ENCODE peak calls at places on chromosomes 16 and 17, in seven cellular contexts. G, N, W, M, D, F and T are unnamed samples.

GRCh38 chr16:84503751-84504395 is 586 bp downstream of the MEAK7 start:
- DNase-seq in D (no peak), N (no peak), M (no peak), W (no peak), G (no peak), F (no peak), T (no peak)

GRCh38 chr17:37079735-37080134 is 131.0 kb downstream of the AATF start:
- DNase-seq in W (no peak), G (no peak), D (no peak), N (no peak), M (no peak), F (peak), T (no peak)

GRCh38 chr17:74305865-74306654 is 20.0 kb upstream of the KIF19 start:
- DNase-seq in N (no peak), W (no peak), G (no peak), D (no peak), F (no peak), M (no peak), T (peak)

GRCh38 chr16:82138478-82139285 is 31.3 kb downstream of the MPHOSPH6 start:
- DNase-seq in D (no peak), G (no peak), F (no peak), M (no peak), N (no peak), W (no peak), T (no peak)

GRCh38 chr16:72950669-72951068 is 97.3 kb downstream of the ZFHX3 start:
- DNase-seq in W (no peak), F (no peak), D (no peak), N (no peak), M (no peak), G (no peak), T (no peak)

GRCh38 chr16:88770459-88771293 is 14.3 kb downstream of the PIEZO1 start:
- DNase-seq in M (peak), W (no peak), G (peak), D (peak), F (peak), N (peak), T (no peak)

GRCh38 chr17:83051423-83052240 is 27.8 kb upstream of the METRNL start:
- DNase-seq in N (peak), F (peak), M (peak), G (peak), D (peak), W (peak), T (peak)

GRCh38 chr16:87945351-87946042 is 5.7 kb upstream of the BANP start:
- DNase-seq in N (no peak), W (peak), G (peak), M (peak), F (peak), D (peak), T (peak)

GRCh38 chr17:48002208-48002919 is 31.5 kb downstream of the CDK5RAP3 start:
- DNase-seq in G (peak), W (no peak), D (no peak), M (no peak), F (peak), N (peak), T (peak)

GRCh38 chr17:53141280-53141679 is 681.4 kb upstream of the KIF2B start:
- DNase-seq in W (no peak), M (no peak), F (no peak), D (no peak), G (no peak), N (no peak), T (no peak)

GRCh38 chr17:16878547-16879100 is 93.3 kb downstream of the TNFRSF13B start:
- DNase-seq in F (no peak), N (no peak), M (no peak), D (no peak), G (no peak), W (no peak), T (no peak)

GRCh38 chr17:14753383-14753782 is 452.5 kb downstream of the HS3ST3B1 start:
- DNase-seq in F (no peak), M (no peak), N (no peak), D (no peak), G (no peak), W (no peak), T (no peak)

GRCh38 chr17:80259642-80260535 is 763 bp upstream of the RNF213 start:
- DNase-seq in F (peak), M (peak), G (peak), W (peak), N (peak), D (peak), T (peak)

GRCh38 chr17:27802962-27803680 is 2.8 kb upstream of the NOS2 start:
- DNase-seq in G (no peak), D (no peak), N (no peak), F (no peak), W (no peak), M (no peak), T (no peak)

GRCh38 chr17:35082073-35082657 is 18.7 kb upstream of the RFFL start:
- DNase-seq in G (peak), W (no peak), M (no peak), N (no peak), D (no peak), F (peak), T (peak)

GRCh38 chr16:58125781-58126335 is 3.3 kb downstream of the CFAP20 start:
- DNase-seq in G (no peak), D (no peak), F (no peak), W (no peak), N (no peak), M (no peak), T (no peak)

GRCh38 chr17:66306413-66306812 is 4.0 kb downstream of the PRKCA start:
- DNase-seq in M (no peak), G (no peak), N (no peak), D (no peak), F (no peak), W (no peak), T (no peak)

GRCh38 chr16:80280557-80280956 is 260.2 kb upstream of the DYNLRB2 start:
- DNase-seq in M (no peak), G (no peak), N (no peak), F (no peak), W (no peak), D (no peak), T (no peak)

DNA sequence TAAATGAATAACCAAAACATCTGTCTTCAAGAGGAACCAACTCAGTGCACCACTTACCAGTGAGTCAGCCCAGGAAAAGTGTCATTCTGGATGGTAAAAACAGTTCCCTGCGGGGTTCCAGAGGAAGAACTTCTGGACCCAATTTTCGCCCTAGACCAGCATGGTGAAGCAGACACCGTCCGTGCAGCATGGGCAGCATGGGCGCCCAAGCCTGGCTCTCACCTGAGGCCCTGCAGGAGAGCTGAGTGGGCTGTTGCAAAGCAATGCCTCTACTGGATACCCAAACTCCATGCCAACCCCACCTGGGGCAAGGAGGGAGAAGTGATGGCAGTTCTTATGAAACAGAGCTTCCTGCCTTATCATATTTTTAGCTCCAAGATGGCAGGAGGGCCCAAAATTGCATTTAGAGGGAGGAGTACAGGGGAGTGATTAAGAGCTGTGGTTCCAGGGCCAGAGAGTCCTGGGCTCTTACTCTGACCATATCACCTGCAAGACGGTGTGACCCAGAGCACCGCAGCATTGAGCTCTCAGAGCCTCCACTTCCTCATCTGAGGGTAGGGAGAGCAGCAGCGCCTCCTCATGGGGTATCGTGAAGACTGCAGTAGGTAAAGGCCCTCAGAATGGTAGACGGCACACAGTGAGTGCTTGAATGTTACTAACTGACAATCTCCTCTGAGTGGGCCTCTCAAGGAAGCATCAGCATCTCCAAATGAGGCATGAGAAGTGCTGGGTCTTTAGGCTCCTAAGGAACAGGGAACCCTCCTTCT is 16.6 kb upstream of the INPP5K start:
- DNase-seq in N (peak), F (no peak), G (peak), M (no peak), W (no peak), D (no peak), T (no peak)
- TF ChIP-seq CTCF in N (peak), F (peak), G (peak), M (peak), W (no peak), D (peak), T (peak)

DNA sequence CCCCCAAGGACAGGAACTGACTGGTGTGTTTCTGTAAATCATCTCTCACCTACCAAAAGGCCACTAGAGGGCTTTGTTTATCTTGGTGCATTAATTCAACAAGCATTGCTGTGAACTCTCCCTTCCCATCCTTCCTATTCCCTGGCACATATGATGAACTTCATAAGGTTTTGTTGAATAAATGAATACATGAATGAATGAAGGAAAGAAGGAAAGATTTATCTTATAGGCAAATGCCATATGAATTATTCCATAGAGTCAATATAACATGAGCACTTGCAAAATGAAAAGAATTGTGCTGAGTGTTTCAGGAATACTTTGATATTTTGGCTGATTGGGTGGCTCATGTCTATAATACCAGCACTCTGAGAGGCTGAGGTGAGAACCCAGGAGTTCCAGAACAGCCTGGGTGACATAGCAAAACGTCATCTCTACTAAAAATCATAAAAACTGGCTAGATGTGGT is 4.3 kb downstream of the SPDYE4 start:
- DNase-seq in W (no peak), N (no peak), F (peak), M (no peak), D (no peak), G (no peak), T (no peak)
- TF ChIP-seq CTCF in W (no peak), N (peak), F (peak), M (peak), D (no peak), G (peak), T (peak)

DNA sequence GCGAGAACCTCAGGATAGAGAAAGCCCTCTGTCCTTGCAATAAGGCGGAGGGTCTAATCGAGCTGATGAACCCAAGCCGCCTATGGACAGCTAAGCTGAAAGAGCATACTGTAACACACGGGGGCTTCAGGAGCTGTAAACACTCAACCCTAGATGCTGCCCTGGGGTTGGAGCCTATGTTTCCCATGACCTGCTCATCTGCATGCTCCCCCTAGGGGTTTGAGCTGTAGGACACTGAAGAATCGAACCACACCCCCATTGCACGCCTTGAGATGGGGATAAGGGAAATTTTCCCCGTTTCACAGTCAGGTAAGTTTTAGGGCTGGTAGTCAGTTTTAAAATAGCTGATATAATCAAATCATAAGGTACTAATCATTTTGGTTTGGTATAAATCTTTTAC is 675.6 kb upstream of the CDH8 start:
- DNase-seq in M (no peak), W (no peak), N (no peak), G (peak), F (no peak), D (no peak), T (no peak)
- TF ChIP-seq CTCF in M (no peak), W (no peak), N (no peak), G (peak), F (no peak), D (no peak), T (no peak)

DNA sequence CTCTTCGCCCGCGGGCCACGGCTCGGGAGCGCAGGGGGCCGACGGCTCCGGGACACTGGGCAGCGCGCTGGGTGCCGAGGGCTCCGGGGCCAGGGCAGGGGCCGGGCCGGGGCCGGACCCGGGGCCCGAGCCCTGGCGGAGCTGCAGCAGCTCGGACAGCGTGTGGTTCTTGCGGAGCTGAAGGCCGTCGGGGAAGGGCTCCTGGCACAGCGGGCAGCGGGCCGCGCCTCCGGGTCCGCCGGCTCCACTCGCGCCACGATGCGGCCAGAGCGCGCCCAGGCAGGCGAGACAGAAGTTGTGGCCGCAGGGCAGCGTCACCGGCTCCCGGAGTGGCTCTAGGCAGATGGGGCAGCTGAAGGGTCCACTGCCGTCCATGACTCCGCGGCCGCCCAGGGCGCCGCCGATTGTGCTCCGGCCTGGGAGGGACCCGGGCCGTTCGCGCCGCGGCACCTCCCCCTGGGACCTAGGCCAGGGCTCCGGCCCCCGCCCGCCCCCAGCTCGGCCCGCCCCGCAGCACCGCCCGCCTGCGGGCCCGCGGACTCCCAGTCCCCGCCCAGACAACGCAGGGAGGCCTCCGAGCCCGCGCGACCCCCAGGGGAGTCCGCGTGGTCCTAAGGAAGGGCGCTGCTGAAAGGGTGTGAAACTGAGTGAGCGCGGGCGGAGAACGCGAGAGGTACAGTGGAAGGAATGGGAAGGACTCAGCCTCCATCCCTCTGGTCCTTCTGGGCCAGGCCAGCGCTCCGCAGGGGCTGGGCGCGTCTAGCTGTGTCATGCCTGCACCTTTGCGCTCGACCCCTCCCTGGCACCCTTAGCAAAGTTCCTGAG is at the start of gene TRIM47:
- DNase-seq in M (peak), G (no peak), D (peak), W (peak), F (peak), N (peak), T (no peak)
- TF ChIP-seq CTCF in M (peak), G (no peak), D (no peak), W (peak), F (peak), N (peak), T (peak)

GRCh38 chr17:1843947-1844346 is 14.1 kb downstream of the RPA1 start:
- DNase-seq in D (peak), W (no peak), G (no peak), M (no peak), N (no peak), F (no peak), T (no peak)
- TF ChIP-seq CTCF in D (no peak), W (no peak), G (no peak), M (no peak), N (no peak), F (no peak), T (no peak)